ENCODE peak calls at places on chromosomes 7 and 10, in five cellular contexts. V, G, P, B and A are unnamed samples. For H3K36me3 and H3K9me3, the result is how much of the 10 kb centered on the place peaks cover.

GRCh38 chr7:51316666-51317581 is at the start of gene COBL:
- DNase-seq in P (no peak), V (peak), G (peak), B (no peak), A (no peak)

GRCh38 chr7:92725161-92725925 is 111.0 kb downstream of the CDK6 start:
- DNase-seq in G (no peak), P (no peak), V (no peak), B (no peak), A (no peak)

GRCh38 chr7:52719677-52720076 is 315.8 kb upstream of the POM121L12 start:
- DNase-seq in G (no peak), P (no peak), B (peak), V (no peak), A (no peak)

GRCh38 chr7:69110450-69111050 is 487.7 kb upstream of the AUTS2 start:
- DNase-seq in G (no peak), P (no peak), B (no peak), V (no peak), A (no peak)

GRCh38 chr10:64515975-64516699 is 994.9 kb downstream of the REEP3 start:
- DNase-seq in B (no peak), P (no peak), V (no peak), G (no peak), A (no peak)

GRCh38 chr7:75884401-75884800 is 5.6 kb downstream of the RHBDD2 start:
- DNase-seq in B (no peak), V (no peak), P (no peak), G (no peak), A (no peak)

GRCh38 chr7:139807009-139807408 is 22.1 kb upstream of the TBXAS1 start:
- DNase-seq in B (no peak), G (no peak), V (no peak), P (no peak), A (no peak)

GRCh38 chr10:114940735-114941134 is 2.7 kb downstream of the TRUB1 start:
- DNase-seq in G (no peak), B (peak), V (no peak), P (no peak), A (no peak)

GRCh38 chr7:14144109-14144508 is 154.6 kb upstream of the ETV1 start:
- DNase-seq in P (no peak), V (no peak), B (no peak), G (no peak), A (no peak)

GRCh38 chr10:104577861-104578480 is 63.1 kb upstream of the SORCS3 start:
- DNase-seq in B (no peak), V (no peak), G (no peak), P (no peak), A (no peak)

GRCh38 chr10:52879181-52879607 is 106.6 kb upstream of the MBL2 start:
- DNase-seq in B (peak), V (no peak), G (no peak), P (no peak), A (no peak)

GRCh38 chr10:110779489-110779888 is 92.2 kb upstream of the PDCD4 start:
- DNase-seq in V (no peak), P (no peak), B (no peak), G (no peak), A (no peak)

GRCh38 chr10:4847580-4848020 is 21.6 kb downstream of the AKR1E2 start:
- DNase-seq in V (no peak), G (no peak), P (no peak), B (peak), A (no peak)

GRCh38 chr10:61757525-61758397 is 95.0 kb downstream of the CABCOCO1 start:
- DNase-seq in G (no peak), V (no peak), P (no peak), B (peak), A (no peak)

GRCh38 chr10:62046522-62047239 is 145.2 kb downstream of the ARID5B start:
- DNase-seq in B (peak), V (no peak), G (no peak), P (no peak), A (peak)

GRCh38 chr10:63414481-63415260 is 51.1 kb downstream of the JMJD1C start:
- DNase-seq in V (no peak), B (peak), P (no peak), G (no peak), A (no peak)

GRCh38 chr7:73351447-73352167 is 23.6 kb downstream of the FKBP6 start:
- DNase-seq in B (no peak), V (no peak), P (no peak), G (no peak), A (no peak)

GRCh38 chr10:11284291-11285085 is 266.8 kb downstream of the CELF2 start:
- DNase-seq in V (no peak), P (no peak), G (no peak), B (no peak), A (no peak)

GRCh38 chr10:87864497-87865059 is 1.2 kb downstream of the PTEN start:
- DNase-seq in G (no peak), B (no peak), P (no peak), V (no peak), A (no peak)

GRCh38 chr10:128569546-128569945 is 443.3 kb upstream of the MKI67 start:
- DNase-seq in V (no peak), G (no peak), P (no peak), B (no peak), A (no peak)

GRCh38 chr10:128570596-128570995 is 444.4 kb upstream of the MKI67 start:
- DNase-seq in P (no peak), G (no peak), B (no peak), V (no peak), A (no peak)

GRCh38 chr10:128571745-128572144 is 445.5 kb upstream of the MKI67 start:
- DNase-seq in B (no peak), V (no peak), P (no peak), G (no peak), A (no peak)

GRCh38 chr10:128572696-128573095 is 446.5 kb upstream of the MKI67 start:
- DNase-seq in G (no peak), B (no peak), P (no peak), V (no peak), A (no peak)

DNA sequence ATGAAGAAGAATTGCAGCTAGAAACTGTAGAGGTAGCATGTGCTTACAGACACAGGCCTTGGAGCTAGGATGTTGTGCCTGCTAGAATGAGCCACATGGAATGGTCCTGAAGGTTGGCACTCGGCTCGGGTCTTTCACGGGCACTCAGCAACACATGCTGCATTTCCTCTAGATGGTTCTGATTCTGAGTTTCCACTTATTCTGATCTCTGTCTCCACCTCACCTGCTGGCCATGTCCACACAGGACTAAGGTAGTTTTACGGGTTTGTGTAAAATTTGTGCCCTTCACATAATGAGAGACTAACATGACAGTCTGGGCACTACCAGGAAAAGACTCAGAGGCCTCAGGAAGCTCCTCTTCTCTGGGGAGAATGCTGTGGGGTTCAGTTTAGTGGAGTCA is 444.8 kb upstream of the MKI67 start:
- DNase-seq in G (no peak), P (no peak), B (no peak), V (no peak), A (no peak)
- H3K4me3 ChIP-seq in G (no peak), P (no peak), B (no peak), V (no peak), A (no peak)

DNA sequence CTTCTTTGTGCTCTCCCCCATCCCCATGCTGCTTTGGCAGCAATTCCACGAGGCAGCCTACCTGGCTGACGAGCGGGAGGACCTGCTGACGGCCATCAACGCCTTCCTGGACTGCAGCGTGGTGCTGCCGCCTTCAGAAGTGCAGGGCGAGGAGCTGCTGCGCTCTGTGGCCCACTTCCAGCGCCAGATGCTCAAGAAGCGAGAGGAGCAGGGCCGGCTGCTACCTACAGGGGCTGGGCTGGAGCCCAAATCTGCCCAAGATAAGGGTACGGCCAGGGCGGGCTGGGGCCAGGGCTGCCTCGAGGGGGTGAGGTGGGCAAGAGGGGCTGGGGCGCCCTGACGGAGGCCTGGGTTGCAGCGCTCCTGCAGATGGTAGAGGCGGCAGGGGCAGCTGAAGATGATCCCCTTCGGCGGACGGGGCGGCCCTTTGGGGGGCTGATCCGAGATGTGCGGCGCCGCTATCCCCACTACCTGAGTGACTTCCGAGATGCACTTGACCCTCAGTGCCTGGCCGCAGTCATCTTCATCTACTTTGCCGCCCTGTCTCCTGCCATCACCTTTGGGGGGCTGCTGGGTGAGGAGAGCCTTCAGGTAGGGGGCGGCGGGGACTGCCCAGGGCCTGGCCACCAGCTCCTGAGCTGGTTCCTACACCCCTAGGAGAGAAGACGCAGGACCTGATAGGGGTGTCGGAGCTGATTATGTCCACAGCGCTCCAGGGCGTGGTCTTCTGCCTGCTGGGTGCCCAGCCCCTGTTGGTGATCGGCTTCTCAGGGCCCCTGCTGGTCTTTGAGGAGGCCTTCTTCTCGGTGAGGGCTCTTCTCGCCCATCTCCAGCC is 9.4 kb downstream of the FASTK start:
- DNase-seq in B (no peak), G (no peak), V (no peak), P (no peak), A (no peak)
- H3K36me3 ChIP-seq in B (under half), G (half or more), V (under half), P (under half), A (half or more)

GRCh38 chr10:36351159-36351558 is 709.1 kb upstream of the FZD8 start:
- DNase-seq in G (no peak), P (no peak), V (no peak), B (no peak), A (no peak)

GRCh38 chr10:36344816-36345215 is 702.7 kb upstream of the FZD8 start:
- DNase-seq in G (no peak), P (no peak), V (no peak), B (peak), A (no peak)

GRCh38 chr10:36354633-36355032 is 712.5 kb upstream of the FZD8 start:
- DNase-seq in P (no peak), V (no peak), G (no peak), B (no peak), A (no peak)

GRCh38 chr10:36345770-36346169 is 703.7 kb upstream of the FZD8 start:
- DNase-seq in P (no peak), B (peak), V (no peak), G (no peak), A (no peak)

DNA sequence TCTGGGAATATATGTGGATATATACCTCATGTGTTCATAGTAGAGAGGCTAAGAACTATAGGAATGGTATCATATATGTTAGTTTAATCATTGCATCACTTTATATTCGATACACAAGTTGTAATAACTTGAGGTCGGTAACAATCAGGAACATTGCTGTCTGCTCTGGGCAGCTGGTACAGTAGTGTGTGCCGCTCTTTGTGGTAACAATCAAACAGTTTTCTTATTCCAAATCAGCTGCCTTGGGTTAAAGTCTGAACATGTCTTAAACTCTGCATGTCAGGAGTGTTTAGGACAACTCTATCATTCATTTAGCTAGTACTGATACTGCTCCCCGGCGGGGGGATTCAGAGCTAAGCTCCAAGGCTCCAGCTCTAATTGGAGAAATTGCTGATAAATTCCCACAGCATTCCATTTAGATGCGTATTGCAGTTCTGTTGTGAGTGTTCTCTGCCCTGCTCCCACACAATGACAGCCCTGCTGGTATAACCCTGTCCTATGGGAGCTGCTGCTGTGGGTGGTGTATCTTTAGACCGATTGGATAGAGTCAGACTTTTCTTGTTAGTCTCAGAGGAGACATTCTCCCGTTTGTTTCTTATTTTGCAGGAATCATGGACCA is 707.5 kb upstream of the FZD8 start:
- DNase-seq in V (no peak), G (no peak), P (no peak), B (peak), A (peak)
- H3K9me3 ChIP-seq in V (under half), G (under half), P (under half), B (under half), A (under half)

GRCh38 chr10:43304687-43305333 is 37.9 kb upstream of the RASGEF1A start:
- DNase-seq in P (peak), B (peak), V (peak), G (peak), A (no peak)
- H3K4me3 ChIP-seq in P (peak), B (peak), V (peak), G (peak), A (no peak)

GRCh38 chr10:119671381-119671780 is 20.2 kb downstream of the BAG3 start:
- DNase-seq in B (no peak), G (no peak), V (no peak), P (no peak), A (no peak)

GRCh38 chr10:119672291-119672690 is 21.1 kb downstream of the BAG3 start:
- DNase-seq in B (no peak), V (no peak), G (no peak), P (no peak), A (no peak)

GRCh38 chr10:119669975-119670640 is 18.9 kb downstream of the BAG3 start:
- DNase-seq in V (peak), B (no peak), P (no peak), G (peak), A (no peak)

GRCh38 chr10:119669331-119669730 is 18.2 kb downstream of the BAG3 start:
- DNase-seq in P (no peak), B (no peak), V (no peak), G (no peak), A (no peak)

DNA sequence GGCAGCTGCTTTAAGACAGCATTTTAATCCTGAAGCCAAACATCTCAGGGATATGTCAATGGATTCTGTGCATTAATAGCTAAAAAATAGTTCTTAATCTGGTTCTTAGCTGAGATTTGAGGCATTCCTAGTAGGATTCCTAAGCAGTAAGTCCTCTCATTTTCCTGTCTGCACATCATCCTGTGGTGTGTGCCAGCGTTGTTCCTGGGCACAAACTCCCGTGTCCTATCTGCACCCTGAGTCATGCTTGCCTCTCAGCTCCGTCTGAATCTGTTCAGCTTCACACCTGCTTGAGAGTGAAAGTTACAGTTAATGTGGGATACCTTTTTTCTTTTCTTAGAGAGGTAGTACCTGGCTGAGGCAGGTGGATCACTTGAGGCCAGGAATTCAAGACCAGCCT is 19.5 kb downstream of the BAG3 start:
- DNase-seq in V (peak), P (no peak), G (no peak), B (no peak), A (no peak)
- H3K36me3 ChIP-seq in V (under half), P (under half), G (half or more), B (under half), A (under half)